ENCODE peak calls at places on chromosomes 7 and 10, in nine cellular contexts. U is IMR-90, I is prostate gland, Y is ovary, Q is right lobe of liver, N is GM12878, O is adrenal gland, F is tibial nerve, B is sigmoid colon. H is an unnamed sample. For H3K9me3 and H3K4me1, the result is how much of the 10 kb centered on the place peaks cover.

GRCh38 chr10:101536800-101537199 is 51.3 kb downstream of the POLL start:
- DNase-seq in U (peak), I (no peak), Y (no peak), Q (no peak), N (no peak), O (no peak), F (no peak), B (no peak), H (no peak)

GRCh38 chr7:144011458-144012230 is 11.5 kb downstream of the OR6B1 start:
- DNase-seq in U (peak), I (no peak), Y (no peak), Q (no peak), N (no peak), O (no peak), F (no peak), B (no peak), H (no peak)

GRCh38 chr7:12715372-12716133 is 28.1 kb downstream of the ARL4A start:
- DNase-seq in U (peak), I (peak), Y (peak), Q (no peak), N (no peak), O (peak), F (no peak), B (peak), H (peak)

GRCh38 chr7:132207211-132207610 is 369.1 kb downstream of the PLXNA4 start:
- DNase-seq in U (no peak), I (no peak), Y (no peak), Q (no peak), N (no peak), O (no peak), F (no peak), B (peak), H (no peak)

GRCh38 chr7:30995541-30995940 is 31.8 kb downstream of the GHRHR start:
- DNase-seq in U (peak), I (no peak), Y (no peak), Q (no peak), N (no peak), O (no peak), F (no peak), B (no peak), H (no peak)

GRCh38 chr7:151012921-151013347 is 11.4 kb downstream of the ATG9B start:
- DNase-seq in U (no peak), I (no peak), Y (no peak), Q (no peak), N (no peak), O (no peak), F (no peak), B (peak), H (no peak)

GRCh38 chr10:5888352-5888751 is 1.3 kb downstream of the ANKRD16 start:
- DNase-seq in U (peak), I (no peak), Y (no peak), Q (no peak), N (no peak), O (no peak), F (no peak), B (no peak), H (no peak)

GRCh38 chr10:42939685-42940366 is 137.0 kb upstream of the RET start:
- DNase-seq in U (no peak), I (no peak), Y (no peak), Q (no peak), N (no peak), O (no peak), F (no peak), B (peak), H (no peak)

GRCh38 chr7:44150466-44150832 is 9.3 kb upstream of the MYL7 start:
- DNase-seq in U (no peak), I (no peak), Y (no peak), Q (no peak), N (peak), O (peak), F (no peak), B (no peak), H (no peak)

GRCh38 chr10:42475168-42476098 is 162.9 kb downstream of the ZNF33B start:
- DNase-seq in U (peak), I (no peak), Y (no peak), Q (peak), N (no peak), O (no peak), F (no peak), B (no peak), H (no peak)

GRCh38 chr10:11782793-11783557 is 40.2 kb upstream of the PROSER2 start:
- DNase-seq in U (peak), I (peak), Y (no peak), Q (no peak), N (peak), O (no peak), F (no peak), B (no peak), H (no peak)

GRCh38 chr10:76583711-76584161 is 1053.9 kb downstream of the KCNMA1 start:
- DNase-seq in U (peak), I (no peak), Y (no peak), Q (no peak), N (no peak), O (no peak), F (no peak), B (no peak), H (no peak)

GRCh38 chr10:78868861-78869260 is 199.9 kb upstream of the ZMIZ1 start:
- DNase-seq in U (no peak), I (no peak), Y (no peak), Q (no peak), N (no peak), O (no peak), F (no peak), B (peak), H (no peak)

GRCh38 chr7:25098096-25099046 is 26.7 kb downstream of the CYCS start:
- DNase-seq in U (peak), I (peak), Y (peak), Q (peak), N (no peak), O (peak), F (peak), B (no peak), H (peak)

GRCh38 chr7:131265227-131265626 is 62.4 kb upstream of the MKLN1 start:
- DNase-seq in U (no peak), I (no peak), Y (no peak), Q (no peak), N (no peak), O (peak), F (no peak), B (no peak), H (no peak)

GRCh38 chr10:54587973-54588372 is 213.1 kb downstream of the PCDH15 start:
- DNase-seq in U (no peak), I (no peak), Y (no peak), Q (no peak), N (no peak), O (no peak), F (no peak), B (no peak), H (no peak)

GRCh38 chr10:6987536-6987945 is 407.5 kb upstream of the PRKCQ start:
- DNase-seq in U (no peak), I (no peak), Y (no peak), Q (no peak), N (no peak), O (no peak), F (no peak), B (no peak), H (no peak)

GRCh38 chr10:94172332-94172731 is 178.6 kb downstream of the PLCE1 start:
- DNase-seq in U (peak), I (no peak), Y (no peak), Q (no peak), N (no peak), O (no peak), F (no peak), B (no peak), H (no peak)

GRCh38 chr10:69451784-69452251 is 553 bp downstream of the TSPAN15 start:
- DNase-seq in U (no peak), I (peak), Y (no peak), Q (no peak), N (no peak), O (no peak), F (no peak), B (peak), H (no peak)

GRCh38 chr10:128011059-128011979 is 104.4 kb downstream of the PTPRE start:
- DNase-seq in U (peak), I (peak), Y (peak), Q (peak), N (peak), O (peak), F (peak), B (peak), H (peak)

GRCh38 chr10:43136432-43136831 is 1.8 kb upstream of the CSGALNACT2 start:
- DNase-seq in U (no peak), I (no peak), Y (no peak), Q (no peak), N (no peak), O (no peak), F (no peak), B (no peak), H (no peak)

GRCh38 chr10:103394180-103394579 is 2.1 kb downstream of the ATP5MK start:
- DNase-seq in U (no peak), I (no peak), Y (no peak), Q (no peak), N (no peak), O (no peak), F (no peak), B (no peak), H (no peak)

GRCh38 chr10:103396789-103397087 is 312 bp downstream of the PDCD11 start:
- DNase-seq in U (no peak), I (no peak), Y (no peak), Q (no peak), N (no peak), O (no peak), F (no peak), B (no peak), H (no peak)

GRCh38 chr10:103395754-103396066 is 565 bp downstream of the ATP5MK start:
- DNase-seq in U (peak), I (no peak), Y (no peak), Q (no peak), N (no peak), O (no peak), F (no peak), B (no peak), H (no peak)

GRCh38 chr10:103397191-103397825 is 882 bp downstream of the PDCD11 start:
- DNase-seq in U (no peak), I (no peak), Y (no peak), Q (no peak), N (no peak), O (peak), F (no peak), B (no peak), H (no peak)

GRCh38 chr10:103396067-103396788 is at the start of the genes ATP5MK and PDCD11:
- DNase-seq in U (peak), I (peak), Y (peak), Q (peak), N (peak), O (peak), F (peak), B (peak), H (peak)
- TF ChIP-seq POLR2A in U (peak), I (peak), Y (peak), Q (peak), N (peak), O (peak), F (no peak), B (peak), H (no peak)

DNA sequence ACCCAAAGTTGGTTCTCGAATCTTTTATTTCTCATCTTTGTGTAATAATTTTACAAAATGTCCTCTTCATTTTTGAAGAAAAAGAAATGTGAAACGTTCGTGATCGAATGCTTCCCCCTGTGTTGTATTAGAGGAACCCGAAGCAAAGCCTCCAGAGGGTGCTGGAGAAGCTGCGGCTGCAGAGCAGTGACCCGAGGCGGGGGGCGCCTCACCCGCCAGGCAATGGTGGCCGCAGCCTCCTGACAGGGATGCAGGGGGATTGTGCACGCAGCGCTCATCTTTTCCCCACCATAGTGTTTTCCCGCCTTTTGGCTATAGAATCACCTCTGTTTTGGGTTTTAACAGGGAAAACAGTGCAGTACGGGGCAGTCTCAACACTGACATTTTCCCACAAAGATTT is 307.5 kb upstream of the ANKRD30A start:
- DNase-seq in U (no peak), I (no peak), Y (no peak), Q (no peak), N (no peak), O (no peak), F (no peak), B (no peak), H (no peak)
- H3K9me3 ChIP-seq in U (under half), I (under half), Y (under half), Q (under half), N (under half), O (under half), F (under half), B (under half), H (under half)

GRCh38 chr10:104323721-104324686 is 14.3 kb downstream of the ITPRIP start:
- DNase-seq in U (no peak), I (no peak), Y (peak), Q (no peak), N (no peak), O (no peak), F (peak), B (peak), H (no peak)
- H3K4me1 ChIP-seq in U (under half), I (under half), Y (under half), Q (under half), N (under half), O (under half), F (under half), B (under half), H (under half)

DNA sequence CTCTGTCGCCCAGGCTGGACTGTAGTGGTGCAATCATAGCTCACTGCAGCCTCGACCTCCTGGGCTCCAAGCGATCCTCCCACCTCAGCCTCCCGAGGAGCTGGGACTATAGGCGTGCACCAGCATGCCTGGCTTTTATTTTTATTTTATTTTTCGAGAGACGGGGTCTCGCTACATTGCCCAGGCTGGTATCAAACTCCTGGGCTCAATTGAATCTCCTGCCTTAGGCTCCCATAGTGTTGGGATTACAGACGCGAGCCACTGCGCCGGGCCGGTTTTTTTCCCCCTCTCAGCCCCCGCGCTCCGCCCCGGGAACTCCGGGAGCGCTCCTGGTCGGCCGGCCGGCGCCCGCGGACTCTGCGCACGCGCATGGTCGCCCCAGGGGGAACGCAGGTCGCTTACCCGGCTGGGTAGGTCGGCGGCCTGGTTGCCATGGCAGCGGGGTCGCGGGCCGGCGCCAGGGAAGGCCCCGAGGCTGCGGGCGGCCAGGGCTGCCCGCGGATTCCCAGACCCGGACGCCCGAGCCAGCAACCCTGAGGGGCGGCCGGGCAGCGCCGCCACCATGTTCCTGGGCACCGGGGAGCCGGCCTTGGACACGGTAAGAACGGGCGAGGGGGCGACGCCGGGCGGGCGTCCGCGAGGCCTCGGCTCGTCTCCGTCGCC is at the start of gene IQCE:
- DNase-seq in U (peak), I (peak), Y (peak), Q (peak), N (peak), O (peak), F (peak), B (peak), H (peak)
- TF ChIP-seq POLR2A in U (no peak), I (peak), Y (no peak), Q (peak), N (no peak), O (peak), F (no peak), B (no peak), H (no peak)

GRCh38 chr7:157827045-157827862 is 490.4 kb downstream of the DNAJB6 start:
- DNase-seq in U (no peak), I (no peak), Y (no peak), Q (peak), N (no peak), O (no peak), F (no peak), B (no peak), H (no peak)

GRCh38 chr7:157828881-157829280 is 492.1 kb downstream of the DNAJB6 start:
- DNase-seq in U (no peak), I (no peak), Y (no peak), Q (no peak), N (no peak), O (no peak), F (peak), B (no peak), H (no peak)

GRCh38 chr7:157829491-157829890 is 492.7 kb downstream of the DNAJB6 start:
- DNase-seq in U (no peak), I (no peak), Y (no peak), Q (peak), N (no peak), O (no peak), F (no peak), B (no peak), H (no peak)

GRCh38 chr7:157827863-157828160 is 491.0 kb downstream of the DNAJB6 start:
- DNase-seq in U (no peak), I (no peak), Y (no peak), Q (no peak), N (no peak), O (no peak), F (no peak), B (no peak), H (no peak)

GRCh38 chr7:157828190-157828589 is 491.4 kb downstream of the DNAJB6 start:
- DNase-seq in U (no peak), I (no peak), Y (no peak), Q (no peak), N (no peak), O (no peak), F (peak), B (no peak), H (no peak)
- H3K9me3 ChIP-seq in U (half or more), I (under half), Y (under half), Q (under half), N (under half), O (under half), F (under half), B (under half), H (under half)

DNA sequence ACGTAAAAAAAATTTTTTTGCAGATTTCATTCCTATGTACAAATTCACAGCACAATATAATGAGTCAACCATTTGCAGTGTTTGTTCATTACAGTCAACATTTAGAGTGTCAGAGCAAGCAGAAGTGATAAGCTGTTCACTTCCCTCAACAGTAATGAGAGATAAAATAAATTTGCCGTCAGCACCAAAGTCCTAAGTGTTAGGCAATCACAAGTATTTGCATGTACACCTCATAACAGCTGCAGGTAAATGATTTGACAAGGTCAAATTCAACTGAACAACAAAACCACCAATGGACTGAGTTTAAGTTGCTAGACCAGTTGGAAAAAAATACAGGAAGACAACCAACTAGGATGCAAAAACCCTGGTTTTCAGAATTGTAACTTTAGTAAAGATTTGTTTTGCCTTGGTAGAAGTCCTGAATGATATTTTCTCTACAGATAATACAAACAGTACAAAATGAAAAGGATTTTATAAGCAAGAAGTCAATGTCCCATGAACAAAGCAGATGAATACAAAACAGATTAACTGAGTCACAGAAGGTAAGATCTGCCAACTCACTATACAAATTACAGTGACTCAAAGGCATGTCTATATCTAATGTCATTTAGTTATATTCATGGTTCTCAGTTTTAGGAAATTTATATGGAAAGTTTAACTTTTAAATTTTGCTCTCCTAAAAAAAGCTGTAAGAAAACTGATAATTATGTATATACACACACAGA is 10.4 kb downstream of the RAPGEF5 start:
- DNase-seq in U (no peak), I (no peak), Y (no peak), Q (no peak), N (no peak), O (no peak), F (no peak), B (no peak), H (no peak)
- H3K4me1 ChIP-seq in U (under half), I (under half), Y (under half), Q (under half), N (under half), O (under half), F (under half), B (under half), H (under half)

DNA sequence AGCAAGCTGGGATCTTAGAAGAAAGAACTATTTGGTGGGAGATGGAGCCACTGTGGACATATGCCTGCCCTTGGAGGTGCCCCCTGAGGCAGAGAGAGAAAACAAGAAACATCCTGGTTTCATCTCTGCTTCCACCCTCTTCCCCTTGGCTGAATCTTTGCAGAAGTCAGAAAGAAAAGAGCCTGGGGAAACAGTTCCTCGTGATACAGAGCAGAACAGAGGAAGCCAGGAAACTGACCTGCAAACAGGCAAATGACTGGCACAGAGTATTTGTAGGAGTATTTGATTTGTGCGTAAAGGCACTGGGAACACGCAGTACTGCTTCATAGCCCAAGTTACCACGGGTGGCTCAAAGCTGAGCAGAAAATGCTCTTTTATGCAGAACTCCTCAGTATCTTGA is 7.0 kb upstream of the KEL start:
- DNase-seq in U (no peak), I (no peak), Y (no peak), Q (no peak), N (no peak), O (no peak), F (no peak), B (no peak), H (no peak)
- TF ChIP-seq POLR2A in U (no peak), I (no peak), Y (no peak), Q (no peak), N (no peak), O (no peak), F (no peak), B (no peak), H (no peak)

DNA sequence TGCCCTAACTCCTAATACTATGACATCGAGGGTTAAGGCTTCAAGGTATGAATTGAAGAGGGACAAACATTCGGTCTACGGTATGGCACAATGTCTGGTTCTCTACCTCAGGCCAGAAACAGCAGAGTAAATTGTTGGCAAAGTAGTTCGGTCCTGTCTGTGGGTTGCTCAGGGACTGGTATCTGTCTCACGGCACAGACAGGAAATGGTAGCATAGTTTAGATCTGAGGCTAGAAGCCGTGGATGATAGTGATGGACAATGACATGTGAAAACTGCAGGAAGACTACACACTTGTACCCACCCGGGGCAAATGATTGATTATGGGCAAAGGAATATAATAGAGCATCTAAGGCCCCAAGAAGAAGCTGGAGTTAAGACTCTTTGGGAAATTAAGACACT is 106.2 kb downstream of the TWIST1 start:
- DNase-seq in U (no peak), I (no peak), Y (no peak), Q (no peak), N (no peak), O (no peak), F (no peak), B (no peak), H (no peak)
- H3K9me3 ChIP-seq in U (under half), I (under half), Y (under half), Q (under half), N (under half), O (under half), F (under half), B (under half), H (under half)